ENCODE peak calls at places on chromosomes 6 and 20, in seven cellular contexts. One of them, this sample, is unnamed.

GRCh38 chr20:54028276-54029011 is 42.0 kb downstream of the BCAS1 start:
- DNase-seq in chondrocyte: no peak
- DNase-seq in CD4-positive, alpha-beta T cell: no peak
- DNase-seq in IMR-90: no peak
- DNase-seq in stimulated activated CD4-positive, alpha-beta T cell treated with anti-CD3 and anti-CD28 coated beads, Interleukin-15, amount 100 ng/mL, for 24 hours: no peak
- DNase-seq in AG20443: no peak
- DNase-seq in GM03348: no peak
- DNase-seq in this sample: no peak

GRCh38 chr20:53806683-53807401 is 213.2 kb upstream of the ZNF217 start:
- DNase-seq in chondrocyte: no peak
- DNase-seq in CD4-positive, alpha-beta T cell: no peak
- DNase-seq in IMR-90: no peak
- DNase-seq in stimulated activated CD4-positive, alpha-beta T cell treated with anti-CD3 and anti-CD28 coated beads, Interleukin-15, amount 100 ng/mL, for 24 hours: no peak
- DNase-seq in AG20443: no peak
- DNase-seq in GM03348: no peak
- DNase-seq in this sample: no peak

GRCh38 chr6:6942826-6943225 is 164.9 kb upstream of the RREB1 start:
- DNase-seq in chondrocyte: no peak
- DNase-seq in CD4-positive, alpha-beta T cell: no peak
- DNase-seq in IMR-90: peak
- DNase-seq in stimulated activated CD4-positive, alpha-beta T cell treated with anti-CD3 and anti-CD28 coated beads, Interleukin-15, amount 100 ng/mL, for 24 hours: peak
- DNase-seq in AG20443: peak
- DNase-seq in GM03348: peak
- DNase-seq in this sample: no peak

GRCh38 chr6:89479902-89480301 is 47.0 kb downstream of the ANKRD6 start:
- DNase-seq in chondrocyte: no peak
- DNase-seq in CD4-positive, alpha-beta T cell: no peak
- DNase-seq in IMR-90: no peak
- DNase-seq in stimulated activated CD4-positive, alpha-beta T cell treated with anti-CD3 and anti-CD28 coated beads, Interleukin-15, amount 100 ng/mL, for 24 hours: no peak
- DNase-seq in AG20443: no peak
- DNase-seq in GM03348: no peak
- DNase-seq in this sample: no peak

GRCh38 chr20:12201289-12201991 is 283.7 kb downstream of the BTBD3 start:
- DNase-seq in chondrocyte: no peak
- DNase-seq in CD4-positive, alpha-beta T cell: no peak
- DNase-seq in IMR-90: peak
- DNase-seq in stimulated activated CD4-positive, alpha-beta T cell treated with anti-CD3 and anti-CD28 coated beads, Interleukin-15, amount 100 ng/mL, for 24 hours: no peak
- DNase-seq in AG20443: peak
- DNase-seq in GM03348: peak
- DNase-seq in this sample: no peak

GRCh38 chr6:41728073-41728936 is 7.1 kb downstream of the TFEB start:
- DNase-seq in chondrocyte: peak
- DNase-seq in CD4-positive, alpha-beta T cell: no peak
- DNase-seq in IMR-90: no peak
- DNase-seq in stimulated activated CD4-positive, alpha-beta T cell treated with anti-CD3 and anti-CD28 coated beads, Interleukin-15, amount 100 ng/mL, for 24 hours: no peak
- DNase-seq in AG20443: no peak
- DNase-seq in GM03348: no peak
- DNase-seq in this sample: no peak

GRCh38 chr6:94535798-94536197 is 1041.5 kb upstream of the MANEA start:
- DNase-seq in chondrocyte: no peak
- DNase-seq in CD4-positive, alpha-beta T cell: no peak
- DNase-seq in IMR-90: no peak
- DNase-seq in stimulated activated CD4-positive, alpha-beta T cell treated with anti-CD3 and anti-CD28 coated beads, Interleukin-15, amount 100 ng/mL, for 24 hours: no peak
- DNase-seq in AG20443: no peak
- DNase-seq in GM03348: no peak
- DNase-seq in this sample: no peak

GRCh38 chr6:135955106-135955505 is 103.6 kb downstream of the PDE7B start:
- DNase-seq in chondrocyte: no peak
- DNase-seq in CD4-positive, alpha-beta T cell: no peak
- DNase-seq in IMR-90: no peak
- DNase-seq in stimulated activated CD4-positive, alpha-beta T cell treated with anti-CD3 and anti-CD28 coated beads, Interleukin-15, amount 100 ng/mL, for 24 hours: no peak
- DNase-seq in AG20443: no peak
- DNase-seq in GM03348: no peak
- DNase-seq in this sample: no peak

This sample was measured in naive thymus-derived CD8-positive, alpha-beta T cell.